ENCODE peak calls at places on chromosomes 6 and 20, in five cellular contexts. Q is H9, F is neuronal stem cell, I is mesendoderm, S is H1. L is an unnamed sample.

GRCh38 chr6:118525913-118526490 is 22.1 kb upstream of the PLN start:
- DNase-seq in Q (no peak), F (no peak), I (no peak), S (no peak), L (no peak)

GRCh38 chr6:109472132-109472995 is 10.7 kb downstream of the ZBTB24 start:
- DNase-seq in Q (no peak), F (no peak), I (no peak), S (no peak), L (no peak)

GRCh38 chr6:195861-196360 is 96.4 kb upstream of the DUSP22 start:
- DNase-seq in Q (no peak), F (no peak), I (no peak), S (no peak), L (peak)

GRCh38 chr20:10469599-10469998 is 34.5 kb downstream of the SLX4IP start:
- DNase-seq in Q (no peak), F (peak), I (peak), S (peak), L (peak)

GRCh38 chr6:2744206-2744771 is 6.4 kb downstream of the MYLK4 start:
- DNase-seq in Q (no peak), F (no peak), I (no peak), S (no peak), L (peak)

GRCh38 chr6:79888587-79888986 is 58.8 kb downstream of the ELOVL4 start:
- DNase-seq in Q (no peak), F (no peak), I (no peak), S (no peak), L (no peak)

GRCh38 chr6:112362827-112363565 is 15.9 kb downstream of the RFPL4B start:
- DNase-seq in Q (no peak), F (no peak), I (no peak), S (no peak), L (peak)

GRCh38 chr20:23235173-23236027 is 115.2 kb upstream of the NXT1 start:
- DNase-seq in Q (peak), F (peak), I (peak), S (peak), L (peak)

GRCh38 chr6:117143647-117144046 is 121.7 kb upstream of the VGLL2 start:
- DNase-seq in Q (no peak), F (no peak), I (no peak), S (no peak), L (no peak)

GRCh38 chr6:150593119-150593518 is 6.6 kb upstream of the PLEKHG1 start:
- DNase-seq in Q (no peak), F (no peak), I (no peak), S (no peak), L (no peak)

GRCh38 chr6:95679981-95680380 is 102.6 kb downstream of the MANEA start:
- DNase-seq in Q (no peak), F (no peak), I (no peak), S (no peak), L (no peak)

GRCh38 chr6:127999032-127999431 is 98.2 kb upstream of the THEMIS start:
- DNase-seq in Q (no peak), F (no peak), I (no peak), S (no peak), L (no peak)

GRCh38 chr20:59668926-59669325 is 64.6 kb downstream of the PHACTR3 start:
- DNase-seq in Q (no peak), F (no peak), I (no peak), S (no peak), L (no peak)

GRCh38 chr6:43942011-43942442 is 172.0 kb downstream of the VEGFA start:
- DNase-seq in Q (peak), F (no peak), I (peak), S (no peak), L (no peak)

GRCh38 chr6:116764557-116764960 is 960 bp downstream of the FAM162B start:
- DNase-seq in Q (peak), F (peak), I (peak), S (no peak), L (peak)

GRCh38 chr6:135423649-135424128 is 73.9 kb downstream of the AHI1 start:
- DNase-seq in Q (no peak), F (peak), I (peak), S (no peak), L (peak)

GRCh38 chr6:15026832-15027231 is 219.0 kb upstream of the JARID2 start:
- DNase-seq in Q (no peak), F (no peak), I (no peak), S (no peak), L (peak)

GRCh38 chr20:64114356-64114971 is 7.1 kb upstream of the NPBWR2 start:
- DNase-seq in Q (no peak), F (no peak), I (no peak), S (no peak), L (no peak)

GRCh38 chr6:168163096-168163731 is 84.2 kb upstream of the FRMD1 start:
- DNase-seq in Q (peak), F (no peak), I (no peak), S (no peak), L (peak)

GRCh38 chr20:44412402-44413144 is 57.1 kb downstream of the HNF4A start:
- DNase-seq in Q (no peak), F (no peak), I (no peak), S (no peak), L (no peak)

GRCh38 chr6:149093643-149094042 is 223.9 kb upstream of the TAB2 start:
- DNase-seq in Q (no peak), F (no peak), I (no peak), S (no peak), L (peak)

GRCh38 chr20:47456952-47457724 is 44.5 kb upstream of the NCOA3 start:
- DNase-seq in Q (no peak), F (no peak), I (no peak), S (no peak), L (peak)

GRCh38 chr20:64219202-64219601 is 36.3 kb upstream of the PCMTD2 start:
- DNase-seq in Q (no peak), F (no peak), I (no peak), S (no peak), L (no peak)

GRCh38 chr20:52010541-52010940 is 181.0 kb downstream of the ZFP64 start:
- DNase-seq in Q (peak), F (no peak), I (peak), S (no peak), L (no peak)

GRCh38 chr6:138318741-138319375 is 58.8 kb upstream of the SMIM28 start:
- DNase-seq in Q (no peak), F (no peak), I (no peak), S (no peak), L (no peak)

GRCh38 chr6:151322570-151322969 is 68.8 kb downstream of the ZBTB2 start:
- DNase-seq in Q (no peak), F (no peak), I (no peak), S (no peak), L (no peak)

GRCh38 chr20:23257848-23258746 is 92.5 kb upstream of the NXT1 start:
- DNase-seq in Q (no peak), F (no peak), I (peak), S (no peak), L (peak)

GRCh38 chr6:15243994-15244604 is 1.8 kb upstream of the JARID2 start:
- DNase-seq in Q (peak), F (no peak), I (peak), S (no peak), L (peak)

GRCh38 chr6:144195671-144196070 is 45.4 kb downstream of the STX11 start:
- DNase-seq in Q (no peak), F (no peak), I (peak), S (no peak), L (peak)

GRCh38 chr20:19254956-19255355 is 42.5 kb downstream of the SLC24A3 start:
- DNase-seq in Q (no peak), F (no peak), I (peak), S (no peak), L (no peak)

GRCh38 chr20:38231786-38232130 is 28.8 kb downstream of the KIAA1755 start:
- DNase-seq in Q (no peak), F (no peak), I (no peak), S (no peak), L (peak)

GRCh38 chr6:71194730-71195129 is 93.9 kb upstream of the OGFRL1 start:
- DNase-seq in Q (no peak), F (no peak), I (peak), S (no peak), L (peak)

GRCh38 chr20:61886721-61887658 is 178.7 kb downstream of the TAF4 start:
- DNase-seq in Q (peak), F (peak), I (peak), S (no peak), L (peak)

GRCh38 chr6:63926950-63927349 is 291.3 kb downstream of the PHF3 start:
- DNase-seq in Q (no peak), F (no peak), I (no peak), S (no peak), L (no peak)
- H2BK5ac ChIP-seq in Q (no peak), F (no peak), I (no peak), S (no peak), L (no peak)

DNA sequence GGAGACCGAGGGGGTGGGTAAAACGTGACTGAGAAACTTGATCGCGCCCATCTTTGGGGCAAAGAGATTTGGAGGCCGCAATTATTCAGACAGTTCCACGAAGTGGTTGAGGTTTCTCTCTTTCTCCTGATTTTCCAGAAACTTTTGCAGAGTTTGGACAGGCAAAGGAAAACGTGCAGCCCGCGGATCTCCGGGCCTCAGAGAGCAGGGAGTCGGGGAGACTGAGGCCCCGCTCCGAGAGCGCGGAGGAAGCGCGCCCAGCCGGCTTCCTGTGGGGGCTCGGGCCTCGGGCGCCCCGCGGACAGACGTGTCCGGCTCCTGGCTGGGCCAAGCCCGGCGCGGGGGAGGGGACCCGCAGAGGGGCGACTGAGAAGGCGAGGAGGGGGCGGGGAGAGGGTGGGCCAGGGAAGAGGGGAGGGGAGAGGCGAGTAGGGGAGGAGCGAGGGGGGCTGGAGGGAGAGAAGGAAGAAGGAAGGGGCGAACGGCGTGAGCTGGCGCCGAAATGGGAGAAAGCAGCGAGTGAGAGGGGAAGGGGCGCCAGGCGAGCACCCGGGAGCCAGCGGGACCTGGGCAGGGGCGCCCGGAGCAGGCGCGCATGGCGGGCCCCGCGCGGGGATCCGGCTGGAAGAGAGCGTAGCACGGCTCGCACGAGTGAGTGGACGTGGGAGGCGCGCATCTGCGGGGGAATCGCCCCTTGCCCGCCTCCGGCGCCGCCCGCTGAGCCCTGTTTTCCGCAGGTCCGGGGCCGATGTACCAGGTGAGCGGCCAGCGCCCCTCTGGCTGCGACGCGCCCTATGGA is at the start of gene MDFI:
- DNase-seq in Q (peak), F (peak), I (peak), S (peak), L (peak)
- H3K27ac ChIP-seq in Q (no peak), F (no peak), I (peak), S (no peak), L (peak)

GRCh38 chr20:39433461-39433860 is 471.3 kb downstream of the DHX35 start:
- DNase-seq in Q (no peak), F (no peak), I (no peak), S (no peak), L (no peak)
- H3K4me2 ChIP-seq in Q (no peak), F (no peak), I (no peak), S (no peak), L (no peak)

DNA sequence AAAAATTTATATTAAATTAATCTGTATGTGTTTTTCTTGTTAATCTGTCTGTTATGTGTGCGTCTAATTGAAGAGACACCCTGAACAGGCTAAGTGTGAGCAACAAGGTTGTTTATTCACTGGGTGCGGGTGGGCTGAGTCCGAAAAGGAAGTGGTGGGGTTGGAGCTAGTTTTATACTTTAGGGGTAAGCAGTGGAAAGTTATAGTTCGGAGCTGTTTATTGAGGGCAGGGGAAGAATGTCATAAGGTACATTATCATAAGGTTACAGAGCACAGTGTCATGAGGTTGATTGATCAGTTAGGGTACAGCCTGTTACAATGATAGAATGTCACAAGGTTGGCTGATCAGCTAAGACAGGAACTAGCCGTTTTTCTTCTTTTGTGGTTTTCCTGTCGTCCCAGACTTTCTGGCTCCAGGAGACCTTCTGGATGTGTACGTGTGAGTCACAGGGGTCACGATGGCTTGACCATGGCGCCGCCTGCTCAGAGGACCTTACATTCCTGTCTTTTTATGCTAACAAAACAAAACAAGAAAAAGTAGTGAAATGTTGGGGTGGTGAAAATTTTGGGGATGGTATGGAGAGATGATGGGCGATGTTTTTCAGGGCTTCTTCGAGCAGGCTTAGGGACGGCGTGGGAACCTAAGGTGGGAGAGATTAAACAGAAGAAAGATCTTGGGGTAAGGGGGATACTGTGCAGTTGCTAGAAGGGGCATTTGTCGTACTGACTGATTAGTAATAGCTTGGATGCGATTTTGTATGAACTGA is 754.0 kb upstream of the ADGRB3 start:
- DNase-seq in Q (no peak), F (no peak), I (no peak), S (no peak), L (peak)
- H2BK5ac ChIP-seq in Q (no peak), F (no peak), I (no peak), S (no peak), L (no peak)

GRCh38 chr6:46099952-46100351 is 29.8 kb upstream of the ENPP4 start:
- DNase-seq in Q (no peak), F (no peak), I (no peak), S (no peak), L (no peak)
- H3K27ac ChIP-seq in Q (no peak), F (no peak), I (no peak), S (no peak), L (no peak)

DNA sequence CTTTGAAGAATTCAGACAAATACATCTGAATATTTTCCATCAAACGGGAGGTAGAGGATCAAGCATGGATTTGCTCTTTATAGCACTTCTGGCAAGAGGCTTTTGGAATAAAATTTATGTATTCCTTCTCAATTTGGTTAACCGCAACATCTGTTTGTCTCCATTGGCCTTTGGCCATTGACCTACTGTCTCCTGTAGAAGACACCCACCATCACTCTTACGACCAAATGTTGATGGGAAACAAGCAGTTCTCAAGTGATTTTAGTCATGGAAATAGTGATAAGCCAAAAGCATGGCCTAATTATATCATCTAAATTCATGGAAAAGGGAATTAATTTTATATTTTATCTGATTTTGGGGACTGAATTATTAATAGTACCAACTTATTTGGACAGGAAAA is 591.9 kb downstream of the CD109 start:
- DNase-seq in Q (no peak), F (no peak), I (no peak), S (no peak), L (no peak)
- H3K4me2 ChIP-seq in Q (no peak), F (no peak), I (no peak), S (no peak), L (no peak)

GRCh38 chr20:17667445-17667844 is 14.6 kb downstream of the RRBP1 start:
- DNase-seq in Q (no peak), F (no peak), I (no peak), S (no peak), L (no peak)
- H2BK5ac ChIP-seq in Q (no peak), F (no peak), I (no peak), S (no peak), L (no peak)

GRCh38 chr6:47534063-47534462 is 56.5 kb downstream of the CD2AP start:
- DNase-seq in Q (no peak), F (no peak), I (no peak), S (no peak), L (no peak)
- H3K27ac ChIP-seq in Q (no peak), F (no peak), I (no peak), S (no peak), L (no peak)

GRCh38 chr6:77468939-77469338 is 5.6 kb upstream of the HTR1B start:
- DNase-seq in Q (no peak), F (no peak), I (no peak), S (no peak), L (no peak)

GRCh38 chr6:77467038-77467437 is 3.7 kb upstream of the HTR1B start:
- DNase-seq in Q (no peak), F (no peak), I (no peak), S (no peak), L (peak)

GRCh38 chr6:77463308-77463880 is at the start of gene HTR1B:
- DNase-seq in Q (peak), F (peak), I (peak), S (no peak), L (peak)

GRCh38 chr6:77463881-77464867 is 883 bp upstream of the HTR1B start:
- DNase-seq in Q (peak), F (peak), I (peak), S (no peak), L (peak)

GRCh38 chr6:77466055-77467028 is 3.1 kb upstream of the HTR1B start:
- DNase-seq in Q (peak), F (peak), I (peak), S (no peak), L (peak)
- H3K4me2 ChIP-seq in Q (peak), F (peak), I (peak), S (peak), L (peak)

GRCh38 chr6:22722913-22723312 is 153.5 kb downstream of the HDGFL1 start:
- DNase-seq in Q (no peak), F (no peak), I (no peak), S (no peak), L (no peak)
- H2BK5ac ChIP-seq in Q (no peak), F (no peak), I (no peak), S (no peak), L (no peak)

L was measured in mesenchymal stem cell.